ENCODE peak calls at places on chromosomes 12 and 14, in ten cellular contexts. Q, C, M, I, T, F, V, U, D and W are unnamed samples.

GRCh38 chr12:54068423-54069070 is 14.9 kb downstream of the HOXC4 start:
- DNase-seq in D (no peak), I (no peak), V (no peak), U (no peak), Q (no peak), T (no peak), M (no peak), F (no peak), C (no peak), W (no peak)

GRCh38 chr14:75141967-75142366 is 15.1 kb upstream of the NEK9 start:
- DNase-seq in U (peak), T (no peak), I (no peak), D (no peak), V (no peak), M (no peak), C (no peak), F (no peak), Q (peak), W (peak)

GRCh38 chr12:54383041-54383609 is 1.4 kb downstream of the ZNF385A start:
- DNase-seq in C (no peak), V (peak), Q (peak), D (no peak), I (no peak), M (no peak), U (peak), F (no peak), T (no peak), W (no peak)

GRCh38 chr12:57611116-57611809 is at the start of gene ARHGEF25:
- DNase-seq in U (peak), Q (peak), I (no peak), F (peak), M (peak), C (peak), D (no peak), V (no peak), T (peak), W (peak)

GRCh38 chr14:74504412-74504811 is 10.8 kb downstream of the ISCA2 start:
- DNase-seq in U (no peak), Q (no peak), V (no peak), F (no peak), I (no peak), C (no peak), D (no peak), M (no peak), T (no peak), W (no peak)

GRCh38 chr12:72272731-72273498 is 745 bp downstream of the TRHDE start:
- DNase-seq in F (no peak), U (no peak), V (no peak), M (no peak), C (peak), D (no peak), Q (peak), T (peak), I (no peak), W (peak)

GRCh38 chr14:104926619-104927431 is 2.1 kb downstream of the PLD4 start:
- DNase-seq in M (no peak), D (peak), F (no peak), U (no peak), Q (no peak), V (no peak), C (no peak), T (no peak), I (no peak), W (no peak)

GRCh38 chr14:44962573-44963528 is 861 bp downstream of the TOGARAM1 start:
- DNase-seq in T (no peak), C (peak), D (no peak), I (no peak), V (no peak), Q (peak), F (peak), M (peak), U (no peak), W (peak)

GRCh38 chr14:106094654-106095189 is 568.3 kb downstream of the TMEM121 start:
- DNase-seq in U (peak), I (no peak), T (no peak), D (peak), Q (peak), C (no peak), F (peak), M (no peak), V (peak), W (no peak)

GRCh38 chr14:61438860-61439765 is 117.7 kb downstream of the PRKCH start:
- DNase-seq in T (no peak), D (no peak), C (peak), M (no peak), F (peak), U (peak), V (no peak), Q (peak), I (no peak), W (peak)

GRCh38 chr12:78210894-78211302 is 380.2 kb downstream of the NAV3 start:
- DNase-seq in I (no peak), V (no peak), M (peak), C (no peak), D (no peak), U (no peak), Q (peak), F (no peak), T (peak), W (peak)